ENCODE peak calls at places on chromosomes 12 and 14, in six cellular contexts. E is HCT116, L is MM.1S, Q is OCI-LY7, H is neuronal stem cell, G is PC-9. A is an unnamed sample.

GRCh38 chr12:50059440-50060119 is 2.2 kb downstream of the ASIC1 start:
- DNase-seq in E (no peak), L (no peak), Q (no peak), H (no peak), G (no peak), A (peak; percentile 18)

GRCh38 chr12:3084742-3085141 is 7.6 kb downstream of the TSPAN9 start:
- DNase-seq in E (no peak), L (no peak), Q (no peak), H (no peak), G (peak; percentile 31), A (no peak)

GRCh38 chr12:121702944-121703343 is 9.6 kb upstream of the TMEM120B start:
- DNase-seq in E (no peak), L (no peak), Q (no peak), H (no peak), G (no peak), A (no peak)

GRCh38 chr14:97217094-97217885 is 420.1 kb downstream of the VRK1 start:
- DNase-seq in E (no peak), L (no peak), Q (no peak), H (no peak), G (no peak), A (no peak)

GRCh38 chr14:64958743-64959142 is 13.4 kb downstream of the RAB15 start:
- DNase-seq in E (no peak), L (no peak), Q (no peak), H (no peak), G (no peak), A (no peak)

GRCh38 chr12:44542716-44543115 is 333.4 kb downstream of the NELL2 start:
- DNase-seq in E (no peak), L (no peak), Q (no peak), H (no peak), G (no peak), A (no peak)

GRCh38 chr12:109840349-109841073 is 7.3 kb upstream of the TRPV4 start:
- DNase-seq in E (peak; percentile 60), L (no peak), Q (no peak), H (no peak), G (peak; percentile 88), A (no peak)

GRCh38 chr14:79356040-79356439 is 855.3 kb downstream of the DIO2 start:
- DNase-seq in E (no peak), L (no peak), Q (no peak), H (peak; percentile 49), G (no peak), A (no peak)

GRCh38 chr14:38721822-38722431 is 381.1 kb downstream of the SEC23A start:
- DNase-seq in E (peak; percentile 40), L (peak; percentile 27), Q (peak; percentile 37), H (peak; percentile 47), G (no peak), A (no peak)

DNA sequence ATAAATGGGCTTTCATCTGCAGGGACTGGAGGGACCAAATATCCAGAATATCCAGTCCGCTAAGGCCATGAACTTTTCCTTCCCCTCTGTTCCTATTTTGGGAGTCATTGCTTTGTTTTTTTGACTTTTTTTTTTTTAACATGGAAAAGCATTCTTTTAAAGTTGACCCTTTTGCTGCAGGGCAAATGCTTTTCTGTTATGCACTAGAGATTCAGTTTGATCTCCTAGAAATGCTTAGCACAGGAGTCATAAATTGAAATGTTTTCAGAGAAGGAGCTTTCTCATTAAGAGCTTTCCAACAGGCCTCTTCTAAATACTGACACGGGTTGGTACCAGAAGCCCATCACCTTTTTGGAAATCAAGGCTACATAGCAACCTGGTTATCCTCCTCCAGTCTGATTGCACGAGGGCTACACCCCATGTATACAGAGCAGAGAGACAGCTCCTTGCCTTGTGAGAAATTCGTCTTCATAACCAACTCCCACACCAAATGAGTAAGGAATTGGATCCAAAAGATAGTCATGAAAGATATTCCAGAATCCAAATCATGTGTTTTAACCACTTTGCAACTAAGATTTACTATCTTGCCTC is 389.6 kb downstream of the ZFP36L1 start:
- DNase-seq in E (no peak), L (no peak), Q (no peak), H (no peak), G (no peak), A (no peak)
- H3K27ac ChIP-seq in E (peak overlapping the region; percentile 19), L (no peak overlapping the region), Q (no peak overlapping the region), H (no peak overlapping the region), G (no peak overlapping the region), A (no peak overlapping the region)

DNA sequence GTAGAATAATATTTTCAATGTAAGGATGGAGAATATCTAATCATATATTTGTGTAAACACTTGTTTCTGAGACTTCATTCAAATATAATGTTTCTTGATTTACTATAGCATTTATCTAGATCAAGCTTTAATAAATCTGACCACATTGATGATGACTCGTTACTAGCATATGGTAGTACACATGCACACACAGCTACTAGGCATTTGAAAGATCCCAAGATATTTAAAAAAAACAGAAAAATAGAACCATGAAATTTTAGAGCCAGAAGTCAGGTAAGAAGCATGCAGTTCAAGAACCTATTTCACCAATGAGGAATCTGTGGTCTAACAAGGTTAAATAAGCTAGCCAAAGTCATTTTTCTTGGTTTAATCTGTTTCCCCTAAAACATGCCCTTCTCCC is 32.0 kb downstream of the DCP1B start:
- DNase-seq in E (no peak), L (no peak), Q (no peak), H (no peak), G (no peak), A (no peak)
- H3K27ac ChIP-seq in E (no peak overlapping the region), L (no peak overlapping the region), Q (no peak overlapping the region), H (no peak overlapping the region), G (no peak overlapping the region), A (no peak overlapping the region)

GRCh38 chr12:4984344-4984743 is 59.3 kb upstream of the KCNA5 start:
- DNase-seq in E (no peak), L (no peak), Q (no peak), H (no peak), G (no peak), A (no peak)

GRCh38 chr12:4984971-4985370 is 58.7 kb upstream of the KCNA5 start:
- DNase-seq in E (no peak), L (no peak), Q (no peak), H (no peak), G (no peak), A (no peak)

GRCh38 chr12:4985820-4986219 is 57.9 kb upstream of the KCNA5 start:
- DNase-seq in E (no peak), L (no peak), Q (no peak), H (no peak), G (no peak), A (no peak)

GRCh38 chr12:4991373-4991772 is 52.3 kb upstream of the KCNA5 start:
- DNase-seq in E (no peak), L (no peak), Q (no peak), H (no peak), G (no peak), A (no peak)

DNA sequence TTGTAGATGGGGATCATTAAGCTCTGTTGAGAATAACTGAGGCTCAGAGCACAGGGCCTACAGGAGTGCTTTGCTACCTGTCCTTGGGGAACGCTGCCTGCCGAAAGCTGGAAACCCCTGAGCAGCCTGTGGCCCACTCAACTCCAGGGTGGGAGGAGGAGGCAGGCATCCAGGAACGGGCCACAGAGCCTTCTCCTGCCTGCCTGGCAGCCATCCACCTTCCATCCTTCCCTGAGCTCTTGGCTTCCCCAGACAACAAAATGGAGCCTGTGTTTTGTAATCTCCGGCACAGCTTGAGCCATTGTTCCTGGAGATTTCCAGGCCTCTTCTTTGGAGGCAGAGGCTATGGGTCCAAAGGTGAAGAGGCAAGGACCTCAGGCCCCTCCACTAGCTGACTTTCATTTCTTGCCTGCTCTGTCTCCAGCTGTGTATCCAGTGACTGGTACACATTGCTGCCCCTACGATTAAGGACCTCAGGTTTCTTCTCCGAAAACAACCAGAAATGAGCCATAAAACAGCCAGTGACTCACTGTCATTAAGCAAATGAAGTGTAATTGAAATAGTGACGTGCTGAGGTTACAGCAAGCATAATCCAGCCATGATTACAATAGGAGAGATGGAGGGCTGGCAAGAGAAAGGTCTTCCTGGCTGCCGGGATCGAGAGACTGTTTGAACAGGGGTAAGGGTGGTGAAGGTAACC is 56.5 kb upstream of the KCNA5 start:
- DNase-seq in E (no peak), L (no peak), Q (no peak), H (no peak), G (no peak), A (no peak)
- H3K27ac ChIP-seq in E (no peak overlapping the region), L (no peak overlapping the region), Q (no peak overlapping the region), H (no peak overlapping the region), G (no peak overlapping the region), A (no peak overlapping the region)

DNA sequence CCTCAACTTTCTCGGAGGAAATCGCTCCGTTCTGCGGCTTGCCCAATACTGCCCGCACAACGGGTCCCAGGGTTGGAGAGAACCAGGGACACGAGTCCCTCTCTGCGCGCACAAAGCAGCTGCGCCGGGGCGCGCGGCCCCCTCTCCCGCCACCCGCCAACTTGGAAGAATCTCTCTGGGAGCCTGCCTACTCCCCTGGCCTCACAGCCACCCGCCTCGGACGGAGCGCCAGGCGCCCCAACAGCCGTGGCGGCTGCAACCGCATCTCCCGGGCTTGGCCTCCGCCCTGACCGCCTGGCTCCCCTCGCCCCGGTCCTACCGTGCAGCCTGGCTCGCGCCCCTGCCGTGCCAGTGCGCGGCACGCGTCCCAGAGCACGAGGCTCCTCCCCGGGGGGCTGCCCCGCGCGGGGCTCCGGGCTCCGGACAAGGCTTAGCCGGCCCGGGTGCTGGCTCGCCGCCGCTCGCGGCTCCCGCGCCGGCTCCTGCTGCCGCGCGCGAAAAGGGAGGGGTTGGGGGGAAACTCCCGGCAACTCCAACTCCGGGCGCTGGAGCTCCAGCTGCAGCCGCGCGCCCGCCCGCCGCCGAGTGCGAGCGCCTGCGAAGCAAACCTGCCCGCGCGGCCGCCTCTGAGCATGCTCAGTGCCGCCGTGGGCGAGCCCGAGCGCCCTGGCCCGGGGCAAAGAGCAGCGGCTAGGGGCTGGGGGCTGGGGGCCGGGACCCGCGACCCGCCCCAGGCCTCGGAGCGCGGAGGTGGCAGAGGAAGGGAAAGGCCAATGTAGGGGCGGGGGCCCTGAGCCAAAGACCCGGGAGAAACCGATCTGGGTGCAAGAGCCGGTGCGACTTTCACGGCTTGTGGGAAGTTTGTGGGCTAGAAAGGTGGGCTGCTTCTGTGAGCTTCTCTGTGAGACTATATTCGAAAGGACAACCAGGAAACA is at the start of gene STXBP6:
- DNase-seq in E (no peak), L (peak; percentile 48), Q (no peak), H (peak; percentile 71), G (no peak), A (no peak)
- H3K27ac ChIP-seq in E (no peak within 1 kb of the TSS), L (no peak within 1 kb of the TSS), Q (no peak within 1 kb of the TSS), H (no peak within 1 kb of the TSS), G (no peak within 1 kb of the TSS), A (no peak within 1 kb of the TSS)

GRCh38 chr12:118183711-118184110 is 47.8 kb downstream of the PEBP1 start:
- DNase-seq in E (no peak), L (no peak), Q (no peak), H (no peak), G (no peak), A (no peak)
- H3K27ac ChIP-seq in E (no peak overlapping the region), L (no peak overlapping the region), Q (no peak overlapping the region), H (no peak overlapping the region), G (peak overlapping the region; percentile 55), A (no peak overlapping the region)

DNA sequence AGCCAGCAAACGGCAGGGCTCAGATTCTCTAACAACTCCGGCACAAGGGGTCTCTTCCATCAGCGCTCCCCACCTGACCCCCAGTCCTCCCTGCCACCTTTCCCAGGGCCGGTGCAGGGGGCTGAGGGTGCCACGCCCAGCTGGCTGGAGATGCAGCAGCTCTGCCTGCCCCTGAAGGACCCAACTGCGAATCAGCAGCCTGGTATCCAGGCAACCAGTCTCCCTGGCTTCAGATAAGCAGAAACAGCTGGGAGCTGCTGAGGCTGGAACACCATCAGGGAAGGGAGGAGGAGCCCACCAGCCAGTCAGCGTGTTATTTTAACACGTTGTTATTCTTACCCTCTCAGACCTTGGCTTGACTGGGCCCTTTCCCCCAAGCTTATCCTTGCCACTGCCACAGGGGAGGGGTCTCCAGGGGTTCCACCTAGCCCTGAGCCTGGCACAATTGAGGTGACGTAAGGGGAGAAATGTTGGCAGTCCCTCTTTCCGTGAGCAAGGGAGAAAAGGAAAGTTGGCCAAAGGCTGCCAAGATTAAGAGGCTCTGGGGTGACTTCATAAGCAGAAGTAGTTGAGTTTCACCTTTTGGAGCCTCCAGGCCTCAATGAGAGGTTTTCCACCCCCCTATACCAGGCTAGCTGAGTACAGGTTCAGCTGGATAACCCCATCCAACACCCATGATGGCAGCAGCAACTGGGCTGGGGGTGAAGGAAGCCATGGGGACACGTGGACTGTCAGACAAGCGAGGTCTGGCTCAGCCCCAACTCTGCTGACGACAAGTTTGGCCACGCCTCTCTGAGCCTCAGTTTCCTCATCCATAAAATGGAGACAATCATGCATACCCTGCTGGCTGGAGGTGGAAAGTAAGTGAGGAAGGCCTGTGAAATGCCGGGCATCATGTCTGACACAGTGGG is 91.1 kb downstream of the IRF2BPL start:
- DNase-seq in E (no peak), L (no peak), Q (no peak), H (no peak), G (peak; percentile 48), A (no peak)
- H3K27ac ChIP-seq in E (no peak overlapping the region), L (no peak overlapping the region), Q (no peak overlapping the region), H (no peak overlapping the region), G (no peak overlapping the region), A (no peak overlapping the region)